ENCODE peak calls at places on chromosomes 3 and 15, in six cellular contexts. U, Z, Q, D, G and C are unnamed samples.

GRCh38 chr3:182028081-182028480 is 316.4 kb downstream of the SOX2 start:
- DNase-seq in G (no peak), Z (no peak), D (no peak), Q (no peak), U (no peak), C (no peak)

GRCh38 chr3:197775317-197775716 is 15.7 kb upstream of the LRCH3 start:
- DNase-seq in Q (no peak), Z (no peak), D (no peak), G (no peak), U (no peak), C (no peak)

GRCh38 chr3:127779747-127780146 is 42.6 kb downstream of the MGLL start:
- DNase-seq in Z (no peak), U (no peak), D (peak), Q (no peak), G (peak), C (no peak)

GRCh38 chr3:139355502-139355901 is 11.7 kb downstream of the MRPS22 start:
- DNase-seq in Q (no peak), G (no peak), U (peak), Z (no peak), D (no peak), C (no peak)

GRCh38 chr3:41041899-41042298 is 157.4 kb upstream of the CTNNB1 start:
- DNase-seq in D (no peak), G (no peak), Z (no peak), U (no peak), Q (no peak), C (no peak)

GRCh38 chr3:146577662-146578061 is 27.5 kb downstream of the PLSCR5 start:
- DNase-seq in Z (peak), Q (no peak), U (no peak), D (peak), G (no peak), C (no peak)

GRCh38 chr3:180416111-180416541 is 185.8 kb upstream of the TTC14 start:
- DNase-seq in Z (no peak), Q (no peak), G (no peak), U (no peak), D (no peak), C (no peak)

GRCh38 chr15:37058316-37058985 is 41.9 kb downstream of the MEIS2 start:
- DNase-seq in Z (no peak), G (no peak), Q (no peak), U (no peak), D (no peak), C (no peak)

GRCh38 chr3:122767690-122768372 is 25.8 kb downstream of the HSPBAP1 start:
- DNase-seq in Q (no peak), G (no peak), Z (no peak), U (no peak), D (no peak), C (no peak)